ENCODE peak calls at places on chromosomes 11 and 22, in seven cellular contexts. A, U, Y, H, N, F and T are unnamed samples. For H3K4me1, the result is how much of the 10 kb centered on the place peaks cover.

GRCh38 chr11:94747136-94748110 is 20.7 kb upstream of the AMOTL1 start:
- DNase-seq in N (no peak), H (no peak), A (no peak), U (peak), F (no peak), Y (no peak), T (peak)

GRCh38 chr11:23723861-23724260 is 773.0 kb upstream of the LUZP2 start:
- DNase-seq in F (no peak), H (no peak), U (no peak), A (no peak), Y (no peak), N (no peak), T (no peak)

GRCh38 chr11:8283510-8284272 is 20.0 kb upstream of the LMO1 start:
- DNase-seq in H (no peak), F (no peak), Y (peak), N (no peak), A (no peak), U (no peak), T (no peak)

GRCh38 chr11:85791326-85791990 is 19.5 kb downstream of the SYTL2 start:
- DNase-seq in H (no peak), N (peak), A (no peak), Y (no peak), F (no peak), U (no peak), T (no peak)

GRCh38 chr11:28461846-28462245 is 353.7 kb downstream of the METTL15 start:
- DNase-seq in H (peak), F (no peak), Y (no peak), A (no peak), U (no peak), N (peak), T (no peak)

GRCh38 chr22:48576333-48577013 is 1251.2 kb downstream of the BRD1 start:
- DNase-seq in U (no peak), Y (no peak), N (no peak), F (no peak), A (no peak), H (no peak), T (no peak)

GRCh38 chr11:110479445-110480101 is 49.8 kb downstream of the FDX1 start:
- DNase-seq in F (no peak), U (no peak), Y (no peak), H (no peak), A (no peak), N (peak), T (no peak)

GRCh38 chr11:69925366-69926196 is 106.4 kb upstream of the FGF3 start:
- DNase-seq in F (no peak), N (no peak), A (no peak), H (no peak), U (no peak), Y (no peak), T (no peak)

GRCh38 chr22:31637938-31638618 is 23.9 kb downstream of the PISD start:
- DNase-seq in N (no peak), U (no peak), A (no peak), F (no peak), Y (peak), H (no peak), T (peak)

GRCh38 chr11:125626381-125626950 is 1.5 kb downstream of the CHEK1 start:
- DNase-seq in F (peak), U (no peak), A (peak), Y (no peak), H (peak), N (no peak), T (no peak)

GRCh38 chr11:120523196-120523595 is 11.6 kb downstream of the GRIK4 start:
- DNase-seq in N (no peak), U (no peak), H (no peak), Y (peak), A (no peak), F (no peak), T (no peak)

GRCh38 chr11:85869776-85870175 is 14.6 kb downstream of the CCDC83 start:
- DNase-seq in Y (no peak), U (no peak), F (no peak), A (no peak), H (no peak), N (no peak), T (no peak)

GRCh38 chr11:68167474-68167873 is 45.6 kb downstream of the KMT5B start:
- DNase-seq in Y (peak), A (no peak), H (no peak), N (no peak), F (no peak), U (no peak), T (no peak)

GRCh38 chr11:63769719-63770443 is 1.3 kb upstream of the ZFTA start:
- DNase-seq in Y (no peak), U (no peak), A (no peak), H (no peak), N (no peak), F (no peak), T (no peak)

GRCh38 chr11:93133710-93134109 is 64.1 kb downstream of the SLC36A4 start:
- DNase-seq in Y (no peak), F (no peak), A (no peak), H (no peak), N (peak), U (no peak), T (no peak)

GRCh38 chr11:73326929-73327811 is 19.1 kb downstream of the ARHGEF17 start:
- DNase-seq in N (peak), Y (no peak), F (no peak), U (no peak), A (no peak), H (no peak), T (peak)

GRCh38 chr11:73324665-73325035 is 16.6 kb downstream of the ARHGEF17 start:
- DNase-seq in Y (no peak), U (no peak), N (no peak), H (no peak), F (no peak), A (no peak), T (no peak)

GRCh38 chr11:73324116-73324515 is 16.0 kb downstream of the ARHGEF17 start:
- DNase-seq in F (no peak), H (no peak), Y (no peak), U (no peak), N (no peak), A (no peak), T (no peak)

GRCh38 chr11:73323464-73323863 is 15.4 kb downstream of the ARHGEF17 start:
- DNase-seq in F (no peak), Y (peak), N (peak), U (no peak), H (peak), A (no peak), T (no peak)

DNA sequence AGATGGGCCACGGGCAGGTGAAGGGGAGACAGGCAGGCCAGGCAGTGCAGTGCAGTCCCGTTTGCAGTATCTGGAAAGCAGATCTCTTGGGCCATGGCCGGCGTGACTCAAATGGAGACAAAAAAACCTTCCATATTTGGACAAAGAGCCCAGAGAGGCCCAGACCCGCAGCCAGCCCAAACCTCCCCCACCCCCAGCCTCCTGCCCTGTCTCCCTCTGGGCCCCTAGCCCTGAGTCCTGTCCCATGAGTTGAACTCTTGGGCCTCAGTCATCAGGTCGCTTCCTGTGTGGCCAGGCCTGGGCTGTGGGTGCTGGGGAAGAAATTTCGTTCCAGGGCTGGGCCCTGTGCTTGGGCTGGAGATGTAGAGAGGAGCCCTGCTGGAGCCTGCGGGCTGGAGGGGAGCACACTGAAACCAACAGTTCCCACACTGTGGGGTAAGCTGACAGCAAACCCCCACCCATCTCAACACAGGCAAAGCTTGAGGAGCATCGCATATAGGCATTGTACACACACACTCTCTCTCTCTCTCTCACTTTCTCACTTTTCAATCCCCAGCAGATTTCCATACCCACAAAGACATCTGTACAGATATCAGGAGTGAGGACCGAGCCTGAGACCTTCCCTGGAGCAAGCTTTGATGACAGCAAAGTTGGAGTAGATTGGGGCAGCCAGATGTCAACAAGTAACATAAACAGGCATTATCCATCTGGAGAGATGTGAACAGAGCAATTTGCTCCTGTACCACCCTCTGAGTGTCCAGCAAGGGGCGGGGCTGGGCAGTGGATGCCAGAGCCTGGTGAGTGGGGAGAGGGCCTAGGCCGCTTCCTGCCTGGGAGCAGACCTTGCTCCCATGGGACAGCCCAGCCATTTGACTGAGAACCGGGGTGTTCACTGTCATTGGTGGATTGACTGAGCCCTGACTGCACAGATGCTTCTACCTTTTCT is 17.2 kb downstream of the ARHGEF17 start:
- DNase-seq in N (peak), H (peak), A (no peak), F (no peak), Y (no peak), U (no peak), T (no peak)
- H3K4me1 ChIP-seq in N (half or more), H (half or more), A (under half), F (under half), Y (half or more), U (under half), T (under half)

GRCh38 chr11:20030472-20030871 is 129.8 kb downstream of the DBX1 start:
- DNase-seq in A (no peak), Y (no peak), F (no peak), N (no peak), H (no peak), U (no peak), T (no peak)

GRCh38 chr11:20026629-20027545 is 133.4 kb downstream of the DBX1 start:
- DNase-seq in Y (peak), A (no peak), H (no peak), U (no peak), F (no peak), N (no peak), T (peak)

GRCh38 chr11:20025331-20025840 is 134.9 kb downstream of the DBX1 start:
- DNase-seq in F (no peak), U (no peak), Y (peak), A (no peak), N (no peak), H (no peak), T (no peak)

GRCh38 chr11:20029193-20029592 is 131.1 kb downstream of the DBX1 start:
- DNase-seq in N (no peak), F (no peak), A (no peak), H (no peak), Y (no peak), U (no peak), T (no peak)

DNA sequence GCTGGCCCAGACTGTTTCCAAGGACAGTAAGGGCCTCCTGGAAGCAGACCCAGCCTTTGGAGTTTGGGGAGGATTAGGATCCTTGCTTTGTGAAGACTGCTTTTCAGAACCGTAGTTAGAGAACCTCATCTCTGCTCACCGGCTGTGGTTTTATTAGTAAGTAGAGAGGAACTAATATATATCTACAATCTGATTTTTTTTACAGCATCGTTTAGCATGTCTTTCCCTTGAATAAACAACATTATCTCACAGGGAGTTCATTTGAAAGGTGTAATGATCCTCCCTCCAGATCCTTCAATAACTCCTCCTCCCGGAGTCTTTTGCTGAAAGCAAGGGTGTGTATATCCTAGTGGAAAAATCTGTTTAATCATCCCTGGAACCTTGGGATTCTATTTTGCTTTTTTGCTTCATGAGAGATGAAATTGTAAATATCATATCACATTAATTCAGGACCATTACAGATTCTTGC is 132.7 kb downstream of the DBX1 start:
- DNase-seq in A (no peak), Y (no peak), U (no peak), N (no peak), H (no peak), F (no peak), T (no peak)
- H3K4me1 ChIP-seq in A (under half), Y (half or more), U (half or more), N (under half), H (half or more), F (under half), T (half or more)

DNA sequence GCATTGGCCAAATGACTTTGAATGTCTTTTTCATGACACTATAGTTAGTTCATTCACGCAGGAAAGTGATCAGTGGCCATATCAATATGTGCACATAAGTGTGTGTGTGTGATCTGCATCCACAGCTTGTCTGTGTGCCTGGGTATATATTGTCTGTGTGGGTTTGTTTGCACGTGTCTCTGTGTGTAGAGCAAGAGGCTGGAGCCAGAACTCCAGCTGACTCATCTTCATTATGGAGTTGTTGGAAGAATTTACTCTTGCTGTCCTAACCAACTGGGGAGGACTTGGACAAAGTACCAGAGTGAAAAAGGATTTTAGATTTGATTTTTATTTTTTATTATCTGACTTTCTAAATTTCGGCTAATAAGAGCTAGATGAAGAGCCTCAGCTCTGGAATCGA is 63.9 kb downstream of the TP53I11 start:
- DNase-seq in A (no peak), H (no peak), F (no peak), Y (no peak), N (peak), U (no peak), T (no peak)
- H3K4me1 ChIP-seq in A (under half), H (under half), F (under half), Y (under half), N (under half), U (under half), T (under half)

DNA sequence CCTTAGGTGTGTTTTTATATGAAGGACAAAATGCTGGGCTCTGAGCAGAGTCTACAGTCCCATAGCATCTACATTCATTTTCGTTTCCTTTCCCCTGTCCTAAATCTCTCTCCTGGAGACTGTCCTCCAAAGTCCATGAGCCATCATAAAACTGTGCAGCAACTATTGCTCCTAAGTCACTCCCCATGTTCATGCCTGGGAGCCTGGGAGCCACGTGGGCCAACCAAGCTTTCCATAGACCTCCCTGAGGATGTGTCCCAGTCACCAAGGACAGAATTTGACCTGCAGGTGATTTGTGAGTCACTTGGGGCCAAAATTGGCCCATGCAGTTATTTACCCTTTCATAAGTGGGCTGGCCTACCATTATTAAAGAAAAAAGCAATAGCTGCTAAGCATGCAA is 28.7 kb downstream of the EHF start:
- DNase-seq in H (no peak), N (no peak), U (no peak), Y (no peak), F (no peak), A (no peak), T (no peak)
- H3K4me1 ChIP-seq in H (under half), N (under half), U (half or more), Y (under half), F (under half), A (under half), T (half or more)

GRCh38 chr11:97966901-97967300 is 1053.8 kb upstream of the CNTN5 start:
- DNase-seq in Y (no peak), H (no peak), U (no peak), A (no peak), N (no peak), F (no peak), T (no peak)

GRCh38 chr11:97968071-97968470 is 1052.7 kb upstream of the CNTN5 start:
- DNase-seq in U (no peak), H (no peak), N (no peak), F (no peak), Y (no peak), A (no peak), T (no peak)

GRCh38 chr11:97963528-97964331 is 1057.0 kb upstream of the CNTN5 start:
- DNase-seq in H (no peak), A (no peak), N (peak), Y (no peak), U (no peak), F (no peak), T (no peak)

GRCh38 chr11:97964332-97965004 is 1056.3 kb upstream of the CNTN5 start:
- DNase-seq in U (no peak), H (no peak), F (no peak), Y (no peak), A (no peak), N (no peak), T (no peak)

DNA sequence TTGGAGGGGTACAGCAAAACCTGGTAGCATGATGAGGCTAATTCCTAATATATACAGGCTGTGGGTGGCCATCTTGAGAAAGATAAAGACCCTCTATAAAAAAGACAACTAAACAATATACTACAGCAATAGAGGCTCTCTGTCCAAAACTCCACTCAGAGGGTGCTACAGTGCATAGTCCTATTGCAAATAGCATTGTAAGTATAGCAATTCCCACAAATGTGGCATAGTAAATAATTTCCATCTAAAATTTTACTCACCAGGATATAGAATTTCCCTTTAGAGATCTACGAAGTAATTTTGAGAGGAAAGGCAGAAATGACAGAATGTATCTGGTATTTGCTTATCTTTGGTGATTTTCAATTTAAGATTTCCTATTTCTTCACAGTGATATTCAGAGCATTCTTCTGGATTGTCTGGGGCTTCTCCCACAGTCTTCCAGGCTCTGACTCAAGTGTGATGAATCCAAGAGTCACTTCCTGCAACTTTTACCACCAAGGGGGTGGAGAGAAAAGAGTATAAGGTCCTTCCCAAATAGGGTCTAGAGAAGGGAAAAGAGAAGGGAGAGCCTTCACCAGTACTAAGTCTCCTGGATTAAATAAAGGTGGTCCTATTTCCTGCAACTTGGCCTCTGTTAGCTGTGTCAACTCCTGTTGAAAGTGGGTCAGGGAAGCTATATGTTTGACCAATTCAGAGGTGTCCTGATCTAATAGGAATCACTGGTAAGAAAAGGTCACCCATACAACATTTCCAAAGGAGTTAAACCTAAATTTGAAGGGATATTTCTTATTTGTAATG is 1054.7 kb upstream of the CNTN5 start:
- DNase-seq in F (no peak), A (no peak), N (peak), Y (no peak), U (peak), H (no peak), T (peak)
- H3K4me1 ChIP-seq in F (under half), A (under half), N (under half), Y (under half), U (under half), H (under half), T (under half)

GRCh38 chr22:23697031-23697970 is 6.5 kb downstream of the RGL4 start:
- DNase-seq in F (no peak), A (no peak), Y (no peak), U (no peak), H (no peak), N (no peak), T (no peak)

GRCh38 chr22:23693979-23694680 is 3.3 kb downstream of the RGL4 start:
- DNase-seq in A (no peak), U (no peak), N (no peak), Y (no peak), H (no peak), F (no peak), T (no peak)

GRCh38 chr22:23695141-23695540 is 4.3 kb downstream of the RGL4 start:
- DNase-seq in A (no peak), Y (no peak), F (no peak), U (no peak), N (no peak), H (no peak), T (no peak)

GRCh38 chr22:23696326-23696851 is 5.6 kb downstream of the RGL4 start:
- DNase-seq in N (no peak), U (no peak), Y (peak), H (no peak), A (peak), F (peak), T (no peak)

GRCh38 chr22:23695748-23696325 is 5.0 kb downstream of the RGL4 start:
- DNase-seq in U (no peak), H (no peak), F (no peak), N (no peak), A (no peak), Y (no peak), T (no peak)
- H3K4me1 ChIP-seq in U (under half), H (under half), F (under half), N (under half), A (under half), Y (under half), T (under half)